ENCODE peak calls at places on chromosome 3, in eight cellular contexts. K, D, O, M, P, F, W and T are unnamed samples.

GRCh38 chr3:133934073-133934970 is 38.6 kb upstream of the RAB6B start:
- DNase-seq in M (no peak), K (no peak), W (no peak), F (no peak), P (no peak), O (peak; percentile 22), D (no peak), T (no peak)

GRCh38 chr3:125062904-125063618 is 7.3 kb upstream of the HEG1 start:
- DNase-seq in D (no peak), F (peak; percentile 71), K (no peak), O (no peak), M (peak; percentile 79), W (no peak), P (peak; percentile 99), T (no peak)

GRCh38 chr3:73236867-73237266 is 175.4 kb downstream of the EBLN2 start:
- DNase-seq in M (no peak), W (no peak), P (no peak), K (no peak), F (no peak), O (no peak), D (no peak), T (no peak)

GRCh38 chr3:156535162-156535627 is 19.7 kb downstream of the SSR3 start:
- DNase-seq in F (peak; percentile 94), D (no peak), O (no peak), K (peak; percentile 56), M (peak; percentile 87), P (peak; percentile 96), W (no peak), T (peak; percentile 82)

GRCh38 chr3:188230962-188231361 is 77.0 kb downstream of the LPP start:
- DNase-seq in D (no peak), F (no peak), O (no peak), W (no peak), M (no peak), K (peak; percentile 16), P (no peak), T (no peak)

GRCh38 chr3:58994746-58995330 is 55.0 kb downstream of the CFAP20DC start:
- DNase-seq in D (peak; percentile 23), F (peak; percentile 60), P (peak; percentile 39), M (peak; percentile 67), O (no peak), K (peak; percentile 60), W (peak; percentile 12), T (peak; percentile 51)

GRCh38 chr3:98994128-98994762 is 92.8 kb upstream of the DCBLD2 start:
- DNase-seq in W (no peak), D (no peak), O (no peak), K (peak; percentile 52), P (peak; percentile 34), M (peak; percentile 69), F (peak; percentile 76), T (peak; percentile 9)

GRCh38 chr3:47491777-47492176 is 16.0 kb upstream of the SCAP start:
- DNase-seq in F (no peak), W (no peak), D (no peak), K (no peak), O (no peak), P (no peak), M (no peak), T (no peak)

GRCh38 chr3:27720029-27720518 is 2.0 kb downstream of the EOMES start:
- DNase-seq in M (no peak), O (peak; percentile 59), W (no peak), P (no peak), K (no peak), F (no peak), D (no peak), T (no peak)

GRCh38 chr3:27722957-27723802 is 1.1 kb upstream of the EOMES start:
- DNase-seq in M (no peak), K (no peak), F (peak; percentile 24), D (no peak), O (peak; percentile 55), W (no peak), P (no peak), T (no peak)

GRCh38 chr3:27723803-27724458 is 1.8 kb upstream of the EOMES start:
- DNase-seq in O (peak; percentile 57), M (no peak), P (no peak), F (no peak), W (no peak), K (no peak), D (no peak), T (no peak)

GRCh38 chr3:27720899-27721716 is 1.0 kb downstream of the EOMES start:
- DNase-seq in O (peak; percentile 79), W (no peak), M (peak; percentile 34), K (peak; percentile 34), D (no peak), P (no peak), F (no peak), T (no peak)

DNA sequence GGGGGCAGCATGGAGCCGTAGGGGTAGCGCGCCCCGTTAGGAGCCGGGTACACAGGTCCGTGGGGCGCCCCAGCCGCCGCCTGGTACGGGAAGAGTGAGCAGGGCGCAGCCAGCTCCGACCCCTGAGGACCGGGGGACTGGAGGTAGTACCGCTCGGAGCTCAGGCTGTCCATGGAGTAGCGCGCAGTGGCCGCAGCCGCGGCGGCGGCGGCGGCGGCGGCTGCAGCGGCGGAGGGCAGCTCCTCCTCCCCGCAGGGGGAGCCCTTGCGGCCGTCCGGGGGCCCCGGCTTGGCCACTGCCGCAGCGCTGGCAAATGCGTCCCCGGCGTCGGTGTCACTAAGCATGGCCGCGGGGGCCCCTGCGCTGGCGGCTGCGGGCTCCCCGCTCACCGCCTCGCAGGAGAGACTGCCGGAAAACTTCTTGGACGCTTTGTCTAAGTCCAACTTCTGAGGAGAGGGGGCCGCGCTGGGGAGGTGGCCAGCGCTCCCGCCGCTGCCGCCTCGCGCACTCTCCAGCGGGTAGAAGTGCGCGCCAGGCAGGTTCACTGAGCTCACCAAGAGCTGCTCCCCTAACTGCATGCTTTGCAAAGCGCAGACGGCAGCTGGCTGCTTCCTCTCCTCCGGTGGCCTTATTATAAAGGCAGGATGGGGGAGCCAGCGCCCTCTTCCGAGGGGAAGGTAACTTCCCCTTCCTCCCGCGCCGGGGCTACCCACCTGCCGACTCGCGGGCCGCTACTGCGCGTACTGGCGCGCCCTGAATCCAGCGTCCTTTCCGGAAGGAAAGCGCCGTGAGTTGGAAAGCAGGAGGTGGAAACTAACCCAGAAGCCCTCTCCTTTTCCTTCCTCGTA is at the start of gene EOMES:
- DNase-seq in W (no peak), M (peak; percentile 89), K (peak; percentile 73), F (peak; percentile 29), D (no peak), O (peak; percentile 84), P (peak; percentile 30), T (peak; percentile 66)
- TF ChIP-seq CTCF in W (no peak), M (peak; percentile 86), K (peak; percentile 63), F (peak; percentile 3), D (peak; percentile 61), O (peak; percentile 32), P (peak; percentile 64), T (peak; percentile 11)

DNA sequence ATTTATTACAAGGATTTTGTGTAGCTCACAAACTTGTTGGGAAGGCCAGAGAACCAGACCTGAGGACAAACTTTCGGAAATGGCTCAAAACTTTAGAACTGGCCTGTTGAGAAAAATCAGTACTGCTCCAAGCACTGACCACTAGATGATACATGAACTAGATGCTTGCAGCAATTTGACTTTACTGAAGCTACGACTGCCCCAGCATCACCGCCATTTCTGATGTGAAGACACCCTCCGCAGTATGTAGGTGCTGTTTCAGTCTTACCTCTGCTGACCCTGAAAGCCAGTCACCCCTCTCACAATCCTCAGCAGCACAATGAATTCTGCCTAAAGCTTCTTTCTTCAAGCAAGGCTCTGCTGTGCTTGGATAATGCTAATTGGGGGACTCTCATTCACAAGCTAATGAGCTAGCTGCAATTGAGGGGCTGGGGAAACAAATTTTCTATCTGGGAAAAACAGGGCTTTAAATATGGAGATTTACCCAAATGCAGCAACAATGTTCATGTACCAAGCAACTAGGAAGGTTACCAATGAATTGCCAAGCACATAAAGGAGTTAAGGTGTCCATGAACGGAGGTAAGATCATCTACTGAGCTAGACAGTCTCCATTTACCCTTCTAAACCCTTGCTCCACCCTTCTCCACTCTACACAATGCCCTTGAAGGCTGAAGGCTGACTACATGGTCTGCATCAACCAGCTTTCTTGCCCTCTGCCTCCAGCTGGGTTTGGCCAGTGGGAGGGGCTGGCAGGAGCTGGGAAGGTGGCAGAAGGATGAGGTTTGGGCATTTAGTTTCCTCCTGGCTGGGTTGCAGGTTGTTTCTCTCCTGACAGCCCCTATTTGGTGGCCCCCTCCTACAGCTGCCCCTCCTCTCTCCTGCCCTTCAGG is 53.2 kb upstream of the FSTL1 start:
- DNase-seq in K (no peak), O (peak; percentile 58), F (no peak), D (no peak), W (no peak), P (no peak), M (no peak), T (no peak)
- TF ChIP-seq MAX in K (no peak), O (no peak), F (no peak), D (no peak), W (no peak), P (no peak), M (no peak), T (no peak)

GRCh38 chr3:46405301-46406079 is 1.4 kb downstream of the CCR5AS start:
- DNase-seq in D (no peak), K (no peak), O (no peak), M (no peak), P (no peak), W (no peak), F (peak; percentile 69), T (no peak)

GRCh38 chr3:46407976-46408375 is 917 bp downstream of the CCRL2 start:
- DNase-seq in K (no peak), M (no peak), P (no peak), O (no peak), W (no peak), D (no peak), F (peak; percentile 40), T (no peak)

GRCh38 chr3:46408853-46409252 is 1.8 kb downstream of the CCRL2 start:
- DNase-seq in P (no peak), D (no peak), F (no peak), M (no peak), O (no peak), W (peak; percentile 34), K (no peak), T (no peak)

GRCh38 chr3:46406440-46406785 is 453 bp downstream of the CCR5AS start:
- DNase-seq in K (no peak), M (no peak), F (peak; percentile 59), D (no peak), P (no peak), W (peak; percentile 47), O (no peak), T (peak; percentile 42)

DNA sequence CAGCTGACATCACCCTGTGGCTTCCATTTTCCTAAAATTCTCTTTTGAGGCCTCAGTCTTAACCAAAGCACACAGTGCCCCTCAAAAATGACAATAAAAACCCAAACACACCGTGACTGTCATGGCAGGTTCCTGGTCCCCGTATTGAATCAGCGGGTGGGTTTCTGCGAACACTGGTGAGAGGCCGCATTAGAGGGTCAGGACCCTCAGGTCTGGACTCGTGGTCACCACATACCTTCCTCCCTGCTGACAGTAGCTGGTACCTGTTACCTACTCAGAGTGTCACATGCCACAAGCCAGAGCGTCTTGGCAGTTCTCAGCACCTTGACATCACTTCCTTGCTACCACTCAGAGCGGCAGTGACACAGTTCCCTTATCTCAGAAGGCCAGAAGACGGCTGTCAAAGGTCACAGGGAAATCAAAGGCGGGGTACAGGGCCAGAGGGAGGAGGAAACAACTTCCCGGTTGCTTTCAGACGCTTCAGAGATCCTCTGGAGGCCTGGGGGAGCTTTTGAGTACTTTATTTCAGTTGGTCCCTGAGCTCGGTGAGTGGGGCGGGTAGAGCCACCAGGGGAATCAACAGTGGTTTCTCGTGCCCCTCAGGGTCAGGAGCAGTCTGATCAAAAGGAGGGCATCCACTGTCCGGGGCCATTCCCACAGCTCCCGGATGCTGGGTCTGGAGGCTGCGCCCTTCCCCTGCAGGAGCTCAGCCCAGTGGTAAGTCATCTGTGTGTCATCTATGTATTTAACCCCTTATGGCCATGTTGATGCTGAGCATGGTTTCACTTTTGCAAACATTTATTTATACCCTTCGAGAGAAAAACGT is at the start of the genes CCR5AS and CCRL2:
- DNase-seq in F (peak; percentile 86), K (no peak), O (no peak), P (no peak), D (no peak), M (no peak), W (peak; percentile 93), T (peak; percentile 85)
- TF ChIP-seq POLR2A in F (peak; percentile 35), K (no peak), O (no peak), P (no peak), D (peak; percentile 39), M (no peak), W (peak; percentile 68), T (no peak)

DNA sequence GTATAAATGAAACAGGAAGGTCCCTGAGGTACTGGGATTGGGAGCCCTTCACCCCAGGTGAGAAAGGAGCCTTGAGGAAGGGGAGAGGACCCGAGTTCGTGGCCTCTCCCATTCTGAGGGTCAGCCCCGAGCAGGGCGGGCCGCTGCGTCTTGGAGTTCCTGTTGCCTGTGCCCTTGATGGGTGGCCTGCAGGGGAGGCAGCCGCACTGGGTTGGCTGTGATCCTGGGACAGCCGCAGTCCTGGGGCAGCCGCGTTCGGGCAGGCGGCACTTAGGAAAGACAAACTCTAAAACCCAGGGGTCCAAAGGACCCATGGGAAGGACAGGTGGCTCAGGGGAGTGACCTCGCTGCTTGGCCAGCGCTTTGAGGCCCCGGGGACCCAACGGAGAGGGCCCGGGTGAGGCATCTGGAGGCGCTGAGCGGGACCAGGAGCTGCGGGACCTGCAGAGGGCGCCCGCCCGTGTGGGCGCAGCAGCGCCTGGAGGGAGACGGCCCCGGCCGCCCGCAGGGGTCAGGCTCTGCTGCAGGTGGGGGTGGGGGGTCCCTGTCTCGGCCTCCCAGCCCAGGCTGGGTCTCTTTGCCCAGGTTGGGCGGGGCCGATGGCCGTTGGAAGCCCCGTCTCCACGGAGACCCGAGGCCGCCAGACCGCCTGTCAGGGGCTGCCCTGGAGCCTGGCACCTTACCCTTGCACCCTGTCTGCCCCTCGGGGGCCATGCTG is 65.1 kb downstream of the HMCES start:
- DNase-seq in K (peak; percentile 21), M (peak; percentile 38), O (peak; percentile 85), D (no peak), F (no peak), W (peak; percentile 65), P (no peak), T (peak; percentile 25)
- TF ChIP-seq CTCF in K (peak; percentile 48), M (peak; percentile 58), O (peak; percentile 66), D (peak; percentile 40), F (peak; percentile 64), W (peak; percentile 68), P (peak; percentile 84), T (peak; percentile 18)